ENCODE peak calls at places on chromosomes 1 and 21, in six cellular contexts. T is right lobe of liver, F is sigmoid colon, L is esophagus squamous epithelium, D is stomach, Y is GM12891. N is an unnamed sample.

GRCh38 chr1:227937531-227938145 is 10.1 kb downstream of the WNT9A start:
- DNase-seq in T (no peak), F (peak; percentile 59), L (no peak), D (no peak), Y (no peak), N (no peak)

GRCh38 chr1:237672748-237673147 is 218.0 kb downstream of the ZP4 start:
- DNase-seq in T (no peak), F (no peak), L (no peak), D (no peak), Y (no peak), N (no peak)

GRCh38 chr1:171403396-171403795 is 81.9 kb upstream of the PRRC2C start:
- DNase-seq in T (no peak), F (no peak), L (no peak), D (no peak), Y (no peak), N (no peak)

GRCh38 chr21:31162827-31163226 is 124.6 kb upstream of the KRTAP19-8 start:
- DNase-seq in T (no peak), F (no peak), L (no peak), D (no peak), Y (no peak), N (no peak)

GRCh38 chr1:44422161-44422560 is 17.1 kb downstream of the RNF220 start:
- DNase-seq in T (no peak), F (no peak), L (no peak), D (no peak), Y (no peak), N (no peak)

GRCh38 chr1:232568331-232568852 is 61.5 kb downstream of the SIPA1L2 start:
- DNase-seq in T (no peak), F (no peak), L (no peak), D (no peak), Y (no peak), N (no peak)

GRCh38 chr21:46046471-46046870 is 51.4 kb upstream of the COL6A2 start:
- DNase-seq in T (no peak), F (peak; percentile 60), L (no peak), D (no peak), Y (no peak), N (no peak)

GRCh38 chr1:179083031-179083345 is 1.1 kb downstream of the TOR3A start:
- DNase-seq in T (no peak), F (no peak), L (no peak), D (no peak), Y (no peak), N (no peak)

GRCh38 chr1:15959424-15959823 is 16.5 kb downstream of the ZBTB17 start:
- DNase-seq in T (no peak), F (no peak), L (no peak), D (no peak), Y (no peak), N (no peak)

GRCh38 chr1:113389953-113390834 is at the start of gene MAGI3:
- DNase-seq in T (peak; percentile 99), F (peak; percentile 99), L (peak; percentile 73), D (peak; percentile 98), Y (peak; percentile 83), N (peak; percentile 96)

GRCh38 chr1:39672551-39672947 is 642 bp upstream of the NT5C1A start:
- DNase-seq in T (no peak), F (no peak), L (no peak), D (no peak), Y (no peak), N (peak; percentile 45)

GRCh38 chr1:43376723-43377235 is 9.0 kb upstream of the ELOVL1 start:
- DNase-seq in T (no peak), F (no peak), L (no peak), D (no peak), Y (no peak), N (no peak)

GRCh38 chr1:109762821-109763645 is 690 bp downstream of the EPS8L3 start:
- DNase-seq in T (peak; percentile 39), F (peak; percentile 54), L (no peak), D (peak; percentile 35), Y (no peak), N (peak; percentile 13)

GRCh38 chr1:12541274-12542137 is 76.5 kb downstream of the DHRS3 start:
- DNase-seq in T (peak; percentile 70), F (peak; percentile 88), L (no peak), D (no peak), Y (no peak), N (no peak)

GRCh38 chr1:19081218-19081893 is 124.9 kb upstream of the IFFO2 start:
- DNase-seq in T (no peak), F (no peak), L (no peak), D (no peak), Y (no peak), N (peak; percentile 75)

GRCh38 chr1:24416666-24417391 is 1.2 kb downstream of the NIPAL3 start:
- DNase-seq in T (no peak), F (no peak), L (no peak), D (no peak), Y (peak; percentile 41), N (peak; percentile 86)

GRCh38 chr21:25855591-25855990 is 120.8 kb downstream of the GABPA start:
- DNase-seq in T (no peak), F (no peak), L (no peak), D (no peak), Y (no peak), N (no peak)

GRCh38 chr1:2848006-2848670 is 46.6 kb upstream of the TTC34 start:
- DNase-seq in T (no peak), F (no peak), L (no peak), D (no peak), Y (no peak), N (no peak)

GRCh38 chr1:54567961-54568360 is 19.9 kb downstream of the ACOT11 start:
- DNase-seq in T (no peak), F (peak; percentile 67), L (no peak), D (no peak), Y (no peak), N (no peak)

GRCh38 chr1:60068393-60069045 is 5.1 kb downstream of the C1orf87 start:
- DNase-seq in T (no peak), F (no peak), L (no peak), D (no peak), Y (no peak), N (no peak)

GRCh38 chr1:204186597-204186996 is 9.7 kb downstream of the KISS1 start:
- DNase-seq in T (no peak), F (no peak), L (no peak), D (no peak), Y (no peak), N (no peak)

GRCh38 chr1:44361478-44361877 is 6.4 kb upstream of the ERI3 start:
- DNase-seq in T (no peak), F (no peak), L (no peak), D (no peak), Y (no peak), N (peak; percentile 18)

GRCh38 chr1:41882068-41882477 is 36.6 kb downstream of the HIVEP3 start:
- DNase-seq in T (no peak), F (no peak), L (no peak), D (peak; percentile 59), Y (no peak), N (peak; percentile 20)

GRCh38 chr1:85975770-85976386 is 180.7 kb downstream of the COL24A1 start:
- DNase-seq in T (no peak), F (no peak), L (no peak), D (no peak), Y (no peak), N (no peak)

GRCh38 chr1:223748405-223748772 is 36.0 kb downstream of the CAPN2 start:
- DNase-seq in T (no peak), F (no peak), L (no peak), D (no peak), Y (no peak), N (peak; percentile 34)

GRCh38 chr21:35984654-35985366 is 75.5 kb downstream of the SETD4 start:
- DNase-seq in T (no peak), F (no peak), L (no peak), D (no peak), Y (no peak), N (no peak)

GRCh38 chr21:37047079-37047478 is 25.8 kb downstream of the PIGP start:
- DNase-seq in T (no peak), F (no peak), L (no peak), D (peak; percentile 30), Y (no peak), N (no peak)

GRCh38 chr1:156502749-156503671 is 2.4 kb upstream of the MEF2D start:
- DNase-seq in T (no peak), F (peak; percentile 97), L (no peak), D (peak; percentile 80), Y (no peak), N (peak; percentile 45)

GRCh38 chr1:159214149-159214760 is 9.6 kb downstream of the ACKR1 start:
- DNase-seq in T (no peak), F (no peak), L (no peak), D (peak; percentile 35), Y (peak; percentile 37), N (peak; percentile 81)

GRCh38 chr1:229124471-229125198 is 146.3 kb upstream of the RAB4A start:
- DNase-seq in T (peak; percentile 79), F (peak; percentile 48), L (no peak), D (peak; percentile 52), Y (no peak), N (no peak)

GRCh38 chr1:52996653-52997052 is 65.4 kb upstream of the PODN start:
- DNase-seq in T (no peak), F (no peak), L (no peak), D (no peak), Y (no peak), N (no peak)

GRCh38 chr1:209827384-209828261 is at the start of gene UTP25:
- DNase-seq in T (peak; percentile 92), F (peak; percentile 95), L (peak; percentile 80), D (peak; percentile 95), Y (peak; percentile 50), N (peak; percentile 96)
- TF ChIP-seq POLR2A in T (peak; percentile 88), F (no peak), L (no peak), D (no peak), Y (peak; percentile 20), N (peak; percentile 64)

GRCh38 chr1:226064168-226064815 is 1.8 kb downstream of the H3-3A start:
- DNase-seq in T (no peak), F (no peak), L (no peak), D (peak; percentile 36), Y (no peak), N (peak; percentile 74)
- TF ChIP-seq POLR2A in T (peak; percentile 65), F (peak; percentile 24), L (no peak), D (no peak), Y (no peak), N (peak; percentile 82)

DNA sequence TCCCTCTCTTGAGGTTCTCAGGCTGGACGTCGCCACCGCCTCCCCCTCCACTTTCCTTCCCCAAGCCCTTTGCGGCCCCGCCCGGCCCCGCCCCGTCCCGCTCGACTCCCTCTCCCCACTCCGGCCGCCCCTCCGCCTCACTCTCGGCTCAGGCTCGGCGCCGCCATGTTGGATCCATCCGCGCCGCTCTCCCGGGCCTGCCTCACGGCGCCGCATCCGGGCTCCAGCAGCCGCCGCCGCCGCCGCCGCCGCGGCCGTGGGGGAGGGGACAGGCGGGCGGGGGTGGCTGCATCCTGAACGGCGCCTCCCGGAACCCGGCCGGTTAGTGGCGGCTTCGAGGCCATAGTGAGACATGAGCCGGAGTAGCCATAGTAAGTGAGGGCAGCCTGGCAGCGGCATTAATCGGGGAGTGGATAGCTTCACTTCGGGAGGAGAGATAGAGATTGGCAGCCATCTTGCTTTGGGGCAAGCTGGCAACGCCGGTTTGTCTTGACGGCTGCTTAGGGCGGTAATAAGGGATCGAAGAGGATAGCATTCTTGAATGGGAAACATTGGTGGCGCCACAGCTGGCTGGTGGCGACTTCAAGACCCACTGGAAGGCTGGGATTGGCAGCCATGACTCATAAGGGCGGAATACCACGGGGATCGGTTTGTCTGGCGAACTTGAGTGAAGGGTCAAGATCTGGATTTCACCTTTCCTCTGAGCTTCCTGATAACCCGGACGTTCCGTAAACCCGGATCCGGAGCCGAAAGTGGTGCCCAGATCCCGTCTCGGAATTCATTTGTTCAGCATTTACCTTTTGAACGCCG is at the start of gene DEDD:
- DNase-seq in T (peak; percentile 94), F (peak; percentile 98), L (peak; percentile 87), D (peak; percentile 93), Y (peak; percentile 89), N (peak; percentile 93)
- TF ChIP-seq POLR2A in T (peak; percentile 69), F (no peak), L (no peak), D (no peak), Y (no peak), N (peak; percentile 59)

GRCh38 chr1:243255791-243256512 is at the start of gene SDCCAG8:
- DNase-seq in T (peak; percentile 99), F (peak; percentile 100), L (peak; percentile 83), D (peak; percentile 97), Y (peak; percentile 74), N (peak; percentile 99)
- TF ChIP-seq POLR2A in T (peak; percentile 91), F (peak; percentile 65), L (no peak), D (no peak), Y (peak; percentile 88), N (peak; percentile 82)

N was measured in erythroblast.